ENCODE peak calls at places on chromosomes 13 and 19, in nine cellular contexts. G is lung; C is SHP77; S is stimulated activated CD4-positive, alpha-beta T cell treated with anti-CD3 and anti-CD28 coated beads, TNF-alpha, amount 100 ng/mL, for 4 hours; Z is GF-D8; Y is hypothalamus; O is fibroblast of lung; L is naive B cell; E is Peyer's patch. X is an unnamed sample.

GRCh38 chr19:16376649-16377048 is 52.0 kb downstream of the KLF2 start:
- DNase-seq in G (no peak), C (peak; percentile 10), S (no peak), Z (no peak), Y (no peak), O (no peak), L (peak; percentile 26), E (peak; percentile 44), X (peak; percentile 23)

GRCh38 chr13:113804017-113804702 is 45.1 kb downstream of the TMEM255B start:
- DNase-seq in G (no peak), C (no peak), S (no peak), Z (no peak), Y (no peak), O (no peak), L (no peak), E (peak; percentile 37), X (peak; percentile 73)

GRCh38 chr13:99989376-99990044 is 7.9 kb downstream of the ZIC2 start:
- DNase-seq in G (no peak), C (no peak), S (no peak), Z (no peak), Y (no peak), O (no peak), L (no peak), E (no peak), X (no peak)

GRCh38 chr19:51689751-51690358 is 3.3 kb upstream of the SPACA6 start:
- DNase-seq in G (peak; percentile 39), C (peak; percentile 15), S (no peak), Z (no peak), Y (peak; percentile 67), O (peak; percentile 41), L (no peak), E (peak; percentile 54), X (peak; percentile 57)

GRCh38 chr13:98847780-98848179 is 95.3 kb upstream of the SLC15A1 start:
- DNase-seq in G (no peak), C (no peak), S (no peak), Z (no peak), Y (no peak), O (no peak), L (no peak), E (no peak), X (no peak)

GRCh38 chr13:45142440-45143345 is 22.4 kb downstream of the GTF2F2 start:
- DNase-seq in G (no peak), C (no peak), S (no peak), Z (no peak), Y (no peak), O (peak; percentile 17), L (no peak), E (no peak), X (peak; percentile 47)

GRCh38 chr19:29510701-29511265 is 15.0 kb upstream of the VSTM2B start:
- DNase-seq in G (no peak), C (no peak), S (no peak), Z (no peak), Y (no peak), O (no peak), L (no peak), E (peak; percentile 15), X (no peak)

GRCh38 chr13:109869312-109870237 is 83.2 kb upstream of the IRS2 start:
- DNase-seq in G (peak; percentile 66), C (peak; percentile 99), S (no peak), Z (no peak), Y (peak; percentile 13), O (peak; percentile 63), L (no peak), E (peak; percentile 58), X (peak; percentile 74)

GRCh38 chr19:13984875-13985741 is 21.0 kb downstream of the RFX1 start:
- DNase-seq in G (peak; percentile 87), C (no peak), S (no peak), Z (no peak), Y (no peak), O (no peak), L (peak; percentile 63), E (no peak), X (no peak)

GRCh38 chr19:18223860-18224524 is 2.2 kb downstream of the PDE4C start:
- DNase-seq in G (no peak), C (peak; percentile 56), S (no peak), Z (no peak), Y (no peak), O (no peak), L (no peak), E (peak; percentile 64), X (peak; percentile 26)

GRCh38 chr19:6038634-6039405 is 60.9 kb upstream of the RANBP3 start:
- DNase-seq in G (peak; percentile 19), C (no peak), S (no peak), Z (no peak), Y (no peak), O (peak; percentile 59), L (no peak), E (no peak), X (no peak)

GRCh38 chr19:45676851-45677263 is 8.8 kb downstream of the GIPR start:
- DNase-seq in G (peak; percentile 33), C (no peak), S (peak; percentile 66), Z (no peak), Y (no peak), O (no peak), L (peak; percentile 15), E (no peak), X (no peak)

GRCh38 chr13:48155850-48156249 is 60.9 kb upstream of the MED4 start:
- DNase-seq in G (no peak), C (no peak), S (no peak), Z (peak; percentile 98), Y (no peak), O (peak; percentile 21), L (no peak), E (no peak), X (peak; percentile 49)

GRCh38 chr13:59446391-59446790 is 717.3 kb downstream of the DIAPH3 start:
- DNase-seq in G (no peak), C (no peak), S (no peak), Z (no peak), Y (no peak), O (no peak), L (no peak), E (no peak), X (no peak)

GRCh38 chr13:23695711-23696512 is 125.7 kb downstream of the TNFRSF19 start:
- DNase-seq in G (no peak), C (peak; percentile 98), S (peak; percentile 14), Z (no peak), Y (no peak), O (no peak), L (peak; percentile 79), E (no peak), X (no peak)

GRCh38 chr19:39230096-39230764 is 14.6 kb downstream of the IFNL3 start:
- DNase-seq in G (no peak), C (no peak), S (no peak), Z (no peak), Y (no peak), O (no peak), L (no peak), E (no peak), X (no peak)

GRCh38 chr13:107743523-107743922 is 471.8 kb downstream of the LIG4 start:
- DNase-seq in G (no peak), C (no peak), S (no peak), Z (no peak), Y (no peak), O (no peak), L (no peak), E (no peak), X (no peak)

GRCh38 chr19:15544283-15544682 is 36.0 kb downstream of the CYP4F22 start:
- DNase-seq in G (no peak), C (no peak), S (no peak), Z (no peak), Y (no peak), O (no peak), L (no peak), E (no peak), X (no peak)

GRCh38 chr19:33432408-33433170 is 59.1 kb downstream of the CEBPG start:
- DNase-seq in G (no peak), C (no peak), S (no peak), Z (no peak), Y (no peak), O (no peak), L (no peak), E (peak; percentile 43), X (no peak)

GRCh38 chr13:27174766-27175455 is 3.3 kb upstream of the USP12 start:
- DNase-seq in G (no peak), C (no peak), S (no peak), Z (peak; percentile 30), Y (no peak), O (no peak), L (no peak), E (no peak), X (no peak)

GRCh38 chr19:15260939-15261338 is 28.7 kb upstream of the EPHX3 start:
- DNase-seq in G (no peak), C (no peak), S (no peak), Z (no peak), Y (no peak), O (no peak), L (no peak), E (no peak), X (no peak)

GRCh38 chr19:2237051-2237868 is 636 bp downstream of the SF3A2 start:
- DNase-seq in G (no peak), C (no peak), S (no peak), Z (no peak), Y (no peak), O (no peak), L (no peak), E (no peak), X (no peak)

GRCh38 chr13:90696254-90696653 is 651.2 kb upstream of the MIR17HG start:
- DNase-seq in G (no peak), C (no peak), S (no peak), Z (no peak), Y (no peak), O (no peak), L (no peak), E (no peak), X (peak; percentile 74)

GRCh38 chr19:17243854-17244617 is 1.7 kb downstream of the NR2F6 start:
- DNase-seq in G (no peak), C (no peak), S (no peak), Z (no peak), Y (peak; percentile 4), O (peak; percentile 38), L (no peak), E (peak; percentile 78), X (peak; percentile 58)

GRCh38 chr19:29724102-29724641 is 9.1 kb upstream of the C19orf12 start:
- DNase-seq in G (no peak), C (no peak), S (no peak), Z (peak; percentile 64), Y (no peak), O (peak; percentile 6), L (no peak), E (no peak), X (peak; percentile 50)

GRCh38 chr19:4075373-4075772 is 8.7 kb upstream of the ZBTB7A start:
- DNase-seq in G (no peak), C (no peak), S (no peak), Z (no peak), Y (no peak), O (no peak), L (no peak), E (no peak), X (no peak)

GRCh38 chr13:85381082-85381481 is 418.1 kb downstream of the SLITRK6 start:
- DNase-seq in G (no peak), C (no peak), S (no peak), Z (no peak), Y (no peak), O (no peak), L (no peak), E (no peak), X (no peak)

GRCh38 chr13:66994097-66994496 is 236.0 kb downstream of the PCDH9 start:
- DNase-seq in G (peak; percentile 66), C (peak; percentile 88), S (no peak), Z (no peak), Y (peak; percentile 80), O (peak; percentile 80), L (peak; percentile 59), E (peak; percentile 43), X (peak; percentile 84)

GRCh38 chr19:53870485-53870844 is 2.8 kb downstream of the MYADM start:
- DNase-seq in G (no peak), C (no peak), S (no peak), Z (peak; percentile 86), Y (no peak), O (no peak), L (peak; percentile 64), E (no peak), X (no peak)

GRCh38 chr19:33803383-33803782 is 6.7 kb downstream of the KCTD15 start:
- DNase-seq in G (no peak), C (no peak), S (no peak), Z (no peak), Y (no peak), O (no peak), L (no peak), E (no peak), X (no peak)

GRCh38 chr13:25114220-25114619 is 18.3 kb downstream of the PABPC3 start:
- DNase-seq in G (peak; percentile 59), C (peak; percentile 62), S (no peak), Z (peak; percentile 35), Y (peak; percentile 72), O (peak; percentile 71), L (peak; percentile 56), E (peak; percentile 67), X (peak; percentile 93)

X was measured in astrocyte of the hippocampus.